ENCODE peak calls at places on chromosomes 1 and 21, in five cellular contexts. S is retinal pigment epithelial cell, V is dorsolateral prefrontal cortex, G is hepatocyte, B is BJ. X is an unnamed sample.

GRCh38 chr1:119701659-119702058 is 10.1 kb upstream of the PHGDH start:
- DNase-seq in V (no peak), B (no peak), S (no peak), G (no peak), X (no peak)

GRCh38 chr1:9558271-9558945 is 19.1 kb downstream of the SLC25A33 start:
- DNase-seq in V (no peak), G (no peak), S (no peak), B (no peak), X (no peak)

GRCh38 chr1:92191726-92192125 is 26.0 kb upstream of the C1orf146 start:
- DNase-seq in B (no peak), V (no peak), G (no peak), S (no peak), X (no peak)

GRCh38 chr1:7407980-7408770 is 362.9 kb upstream of the VAMP3 start:
- DNase-seq in S (no peak), G (no peak), B (no peak), V (peak), X (no peak)

GRCh38 chr1:26811057-26811456 is 15.4 kb upstream of the ZDHHC18 start:
- DNase-seq in B (no peak), G (no peak), S (no peak), V (no peak), X (no peak)

GRCh38 chr1:183870351-183871077 is 65.6 kb downstream of the RGL1 start:
- DNase-seq in B (no peak), S (no peak), G (no peak), V (no peak), X (no peak)

GRCh38 chr1:245242989-245243388 is 88.2 kb downstream of the KIF26B start:
- DNase-seq in V (no peak), G (no peak), B (no peak), S (no peak), X (no peak)

GRCh38 chr21:41509206-41509496 is 1.2 kb upstream of the TMPRSS2 start:
- DNase-seq in S (no peak), B (no peak), G (no peak), V (no peak), X (no peak)

GRCh38 chr1:236997882-236998281 is 6.4 kb downstream of the MT1HL1 start:
- DNase-seq in B (no peak), S (no peak), V (no peak), G (no peak), X (no peak)

GRCh38 chr1:160548960-160549664 is 26.1 kb upstream of the SLAMF6 start:
- DNase-seq in G (no peak), V (no peak), B (no peak), S (no peak), X (no peak)

GRCh38 chr1:15948600-15949452 is 27.1 kb downstream of the ZBTB17 start:
- DNase-seq in B (peak), V (peak), S (peak), G (peak), X (peak)

GRCh38 chr1:156122086-156122485 is 7.6 kb downstream of the LMNA start:
- DNase-seq in G (no peak), S (no peak), B (no peak), V (no peak), X (no peak)

GRCh38 chr1:156123356-156124196 is 9.1 kb downstream of the LMNA start:
- DNase-seq in S (peak), G (peak), V (peak), B (peak), X (peak)

GRCh38 chr1:156124557-156125483 is 10.3 kb downstream of the LMNA start:
- DNase-seq in S (no peak), B (no peak), V (no peak), G (no peak), X (no peak)

GRCh38 chr1:156121441-156121840 is 6.9 kb downstream of the LMNA start:
- DNase-seq in S (no peak), B (no peak), V (no peak), G (no peak), X (no peak)

GRCh38 chr1:156122519-156123355 is 8.2 kb downstream of the LMNA start:
- DNase-seq in G (peak), S (no peak), B (peak), V (peak), X (peak)
- TF ChIP-seq CTCF in G (no peak), S (no peak), B (no peak), V (no peak), X (no peak)

GRCh38 chr1:201111672-201112071 is 554 bp downstream of the CACNA1S start:
- DNase-seq in V (no peak), B (no peak), S (no peak), G (no peak), X (no peak)

GRCh38 chr1:201115390-201115937 is 3.2 kb upstream of the CACNA1S start:
- DNase-seq in S (no peak), G (no peak), B (no peak), V (no peak), X (no peak)

GRCh38 chr1:201114245-201115131 is 2.3 kb upstream of the CACNA1S start:
- DNase-seq in S (peak), G (peak), V (peak), B (peak), X (peak)

GRCh38 chr1:201112173-201112731 is at the start of gene CACNA1S:
- DNase-seq in S (no peak), V (no peak), B (no peak), G (no peak), X (no peak)

DNA sequence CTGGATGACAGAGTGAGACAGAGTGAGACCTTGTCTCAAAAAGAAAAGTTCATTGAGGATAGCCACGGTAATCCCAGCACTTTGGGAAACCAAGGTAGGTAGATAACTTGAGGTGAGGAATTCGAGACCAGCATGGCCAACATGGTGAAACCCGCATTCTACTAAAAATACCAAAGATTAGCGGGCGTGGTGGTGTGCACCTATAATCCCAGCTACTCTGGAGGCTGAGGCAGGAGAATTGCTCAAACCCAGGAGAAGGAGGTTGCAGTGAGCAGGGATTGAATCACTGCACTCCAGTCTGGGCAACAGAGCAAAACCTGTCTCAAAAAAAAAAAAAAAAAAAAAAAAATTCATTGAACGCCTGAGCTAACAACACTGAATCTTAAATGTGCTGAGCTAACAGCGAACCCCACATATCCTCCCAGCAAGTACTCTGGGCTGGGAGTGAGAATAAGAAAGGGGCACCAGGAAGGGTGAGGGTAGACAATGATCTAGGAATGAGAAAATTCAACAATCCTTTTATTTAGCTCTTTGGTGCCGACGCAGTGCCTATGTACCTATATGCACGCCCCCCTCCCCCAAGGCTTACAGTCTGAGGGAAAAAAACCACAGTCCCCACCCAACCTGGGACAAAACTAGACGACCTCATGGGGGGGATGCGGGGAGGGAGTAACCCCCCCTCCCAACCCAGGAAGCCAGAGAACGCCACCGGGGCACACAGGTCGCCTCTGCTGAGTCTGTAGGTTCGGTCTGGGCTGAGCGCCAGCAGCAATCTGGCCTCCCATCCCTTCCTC is 1.4 kb upstream of the CACNA1S start:
- DNase-seq in S (no peak), B (no peak), V (no peak), G (no peak), X (no peak)
- H3K4me3 ChIP-seq in S (no peak), B (peak), V (peak), G (no peak), X (peak)

GRCh38 chr1:232901255-232901654 is 49.2 kb upstream of the NTPCR start:
- DNase-seq in B (no peak), S (no peak), G (no peak), V (no peak), X (no peak)

GRCh38 chr1:232900818-232901217 is 49.6 kb upstream of the NTPCR start:
- DNase-seq in V (no peak), G (no peak), S (no peak), B (no peak), X (no peak)

GRCh38 chr1:232904566-232904965 is 45.8 kb upstream of the NTPCR start:
- DNase-seq in G (peak), V (no peak), S (no peak), B (no peak), X (peak)

GRCh38 chr1:232904131-232904530 is 46.3 kb upstream of the NTPCR start:
- DNase-seq in B (no peak), S (no peak), G (no peak), V (no peak), X (no peak)

GRCh38 chr1:232902766-232903357 is 47.5 kb upstream of the NTPCR start:
- DNase-seq in G (peak), V (no peak), S (no peak), B (no peak), X (no peak)
- TF ChIP-seq CTCF in G (no peak), V (no peak), S (no peak), B (no peak), X (no peak)

GRCh38 chr1:51623450-51623849 is 6.6 kb downstream of the OSBPL9 start:
- DNase-seq in G (no peak), V (no peak), S (no peak), B (no peak), X (no peak)
- H3K4me3 ChIP-seq in G (no peak), V (no peak), S (no peak), B (no peak), X (no peak)

GRCh38 chr1:197614916-197615692 is 160.2 kb downstream of the DENND1B start:
- DNase-seq in B (peak), G (peak), S (no peak), V (no peak), X (peak)
- TF ChIP-seq CTCF in B (peak), G (peak), S (peak), V (peak), X (peak)

GRCh38 chr21:38811257-38811656 is 5.5 kb downstream of the ETS2 start:
- DNase-seq in S (no peak), V (no peak), B (peak), G (no peak), X (peak)

GRCh38 chr21:38813554-38813953 is 7.8 kb downstream of the ETS2 start:
- DNase-seq in S (no peak), G (no peak), V (no peak), B (no peak), X (no peak)

GRCh38 chr21:38814126-38815059 is 8.7 kb downstream of the ETS2 start:
- DNase-seq in S (no peak), B (no peak), G (no peak), V (no peak), X (no peak)

GRCh38 chr21:38815060-38815405 is 9.3 kb downstream of the ETS2 start:
- DNase-seq in V (no peak), B (no peak), G (no peak), S (no peak), X (no peak)

GRCh38 chr21:38813143-38813542 is 7.4 kb downstream of the ETS2 start:
- DNase-seq in V (no peak), B (no peak), G (no peak), S (no peak), X (no peak)
- H3K4me3 ChIP-seq in V (peak), B (no peak), G (no peak), S (no peak), X (no peak)

GRCh38 chr1:206923009-206923960 is 1.5 kb upstream of the FCMR start:
- DNase-seq in V (no peak), S (no peak), G (no peak), B (no peak), X (no peak)

GRCh38 chr1:206924549-206925115 is 2.9 kb upstream of the FCMR start:
- DNase-seq in G (no peak), B (no peak), V (no peak), S (no peak), X (no peak)

GRCh38 chr1:206925116-206925736 is 3.5 kb upstream of the FCMR start:
- DNase-seq in V (no peak), B (no peak), G (peak), S (no peak), X (no peak)

GRCh38 chr1:206923961-206924548 is 2.3 kb upstream of the FCMR start:
- DNase-seq in B (no peak), S (no peak), G (no peak), V (no peak), X (no peak)

DNA sequence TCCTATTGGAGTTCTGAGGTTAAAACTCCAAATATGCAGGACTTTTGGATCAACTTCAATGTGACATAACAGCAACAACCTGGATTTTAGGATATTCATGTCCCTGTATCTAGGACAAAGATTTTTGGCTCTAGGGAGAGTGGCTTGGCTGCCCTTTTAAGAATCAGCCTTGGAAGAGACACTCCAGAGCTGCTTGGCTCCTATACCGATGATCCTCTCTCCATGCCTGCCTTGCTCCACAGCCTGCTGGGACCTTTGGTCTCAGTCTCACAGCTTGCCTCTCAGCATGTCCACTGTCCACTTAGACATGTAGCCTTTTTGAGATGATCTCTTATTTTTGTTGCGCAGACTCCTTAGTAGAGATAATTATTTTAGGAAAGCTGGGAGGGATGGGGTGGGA is 4.5 kb upstream of the FCMR start:
- DNase-seq in V (no peak), B (no peak), G (no peak), S (no peak), X (no peak)
- TF ChIP-seq CTCF in V (no peak), B (no peak), G (no peak), S (no peak), X (no peak)

DNA sequence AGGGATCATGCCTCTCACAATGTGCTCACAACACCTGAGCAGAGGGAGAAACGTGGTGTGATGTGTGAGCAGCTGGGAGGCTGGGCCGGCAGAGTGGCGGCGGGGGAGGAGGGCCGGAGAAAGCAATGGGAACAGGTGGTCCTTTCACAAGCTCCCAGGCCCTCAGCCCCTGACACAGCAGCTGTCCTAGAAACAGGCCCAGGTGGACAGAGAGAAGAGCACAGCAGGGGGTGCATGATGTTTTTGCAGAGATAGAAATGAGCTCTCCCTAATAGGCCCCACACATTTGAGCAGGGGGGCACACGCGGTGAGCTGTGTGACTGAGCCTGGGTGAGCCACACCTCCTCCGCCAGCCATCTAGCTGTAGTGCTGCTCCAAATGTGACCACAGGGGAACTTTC is 7.6 kb upstream of the RGS16 start:
- DNase-seq in V (no peak), G (no peak), B (no peak), S (no peak), X (no peak)
- H3K4me3 ChIP-seq in V (no peak), G (no peak), B (no peak), S (no peak), X (no peak)

GRCh38 chr1:233331676-233332519 is 4.4 kb downstream of the MAP3K21 start:
- DNase-seq in S (no peak), B (no peak), V (no peak), G (no peak), X (no peak)
- TF ChIP-seq CTCF in S (no peak), B (no peak), V (no peak), G (no peak), X (no peak)

GRCh38 chr1:68293122-68293521 is 60.8 kb upstream of the WLS start:
- DNase-seq in B (no peak), G (no peak), V (no peak), S (no peak), X (no peak)

GRCh38 chr1:68293609-68294353 is 61.5 kb upstream of the WLS start:
- DNase-seq in S (peak), V (no peak), G (peak), B (no peak), X (peak)

GRCh38 chr1:68291763-68292384 is 59.6 kb upstream of the WLS start:
- DNase-seq in B (no peak), V (no peak), S (no peak), G (no peak), X (no peak)

DNA sequence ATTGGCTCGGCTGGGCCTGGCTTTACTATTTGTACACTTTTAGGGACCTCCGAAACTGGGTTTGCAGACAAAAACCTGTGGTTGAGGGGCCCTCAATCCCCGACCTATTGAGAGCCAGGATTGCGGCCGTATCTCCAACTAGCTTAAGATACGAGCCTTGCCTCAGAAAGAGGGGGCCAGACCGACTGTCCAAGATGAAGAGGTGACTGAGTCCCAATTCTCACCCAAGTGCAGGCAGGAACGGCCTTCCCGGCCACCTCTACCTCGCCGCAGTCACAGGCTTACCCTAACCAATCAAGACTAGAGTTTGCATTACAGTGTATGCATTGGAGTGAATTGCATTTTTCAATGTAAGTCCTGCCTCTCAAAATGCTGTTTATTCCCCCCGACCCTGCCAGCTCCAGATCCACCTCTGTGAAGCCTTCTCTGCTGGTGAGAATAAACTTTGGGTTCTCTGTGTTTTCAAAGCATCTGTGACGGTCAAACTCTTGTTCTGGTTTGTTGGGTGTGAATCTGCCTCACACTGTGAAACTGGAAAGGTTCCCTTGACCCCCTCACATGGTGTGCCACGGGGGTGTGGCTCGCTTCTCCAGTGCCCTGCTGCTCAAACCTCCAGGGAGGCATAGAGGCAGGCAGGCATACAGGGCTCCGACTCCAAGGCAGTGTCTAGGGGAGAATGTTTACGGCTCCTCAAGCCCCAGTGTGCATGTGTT is 62.2 kb upstream of the WLS start:
- DNase-seq in G (no peak), V (no peak), S (no peak), B (no peak), X (no peak)
- H3K4me3 ChIP-seq in G (no peak), V (no peak), S (no peak), B (no peak), X (no peak)

X was measured in astrocyte of the cerebellum.